ENCODE peak calls at places on chromosomes 7 and 10, in five cellular contexts. R, H, L, T and X are unnamed samples. For H3K9me3 and H3K4me1, the result is how much of the 10 kb centered on the place peaks cover.

GRCh38 chr7:145183069-145183468 is 347.2 kb upstream of the TPK1 start:
- DNase-seq in R (no peak), H (no peak), L (no peak), T (no peak), X (no peak)

GRCh38 chr10:6579193-6579903 is 728 bp downstream of the PRKCQ start:
- DNase-seq in R (no peak), H (peak), L (no peak), T (no peak), X (no peak)

GRCh38 chr7:94348142-94348541 is 46.6 kb upstream of the COL1A2 start:
- DNase-seq in R (no peak), H (no peak), L (peak), T (peak), X (no peak)

GRCh38 chr10:124568858-124569622 is 107.4 kb downstream of the LHPP start:
- DNase-seq in R (no peak), H (no peak), L (no peak), T (no peak), X (no peak)

GRCh38 chr10:16967866-16968721 is 150.9 kb upstream of the RSU1 start:
- DNase-seq in R (no peak), H (peak), L (peak), T (peak), X (no peak)

GRCh38 chr7:98294798-98295382 is 13.4 kb downstream of the BRI3 start:
- DNase-seq in R (peak), H (peak), L (no peak), T (peak), X (no peak)

GRCh38 chr7:66952343-66953043 is 31.5 kb downstream of the TMEM248 start:
- DNase-seq in R (no peak), H (peak), L (peak), T (peak), X (peak)

GRCh38 chr10:16116404-16117304 is 256.3 kb upstream of the MINDY3 start:
- DNase-seq in R (no peak), H (peak), L (no peak), T (no peak), X (no peak)

GRCh38 chr10:96851281-96851680 is 19.2 kb downstream of the LCOR start:
- DNase-seq in R (no peak), H (no peak), L (no peak), T (no peak), X (no peak)

GRCh38 chr10:132319853-132320669 is 11.9 kb upstream of the LRRC27 start:
- DNase-seq in R (no peak), H (peak), L (peak), T (peak), X (no peak)

GRCh38 chr10:93757766-93758509 is at the start of gene LGI1:
- DNase-seq in R (no peak), H (no peak), L (no peak), T (peak), X (no peak)

GRCh38 chr7:4724648-4725013 is 42.5 kb downstream of the FOXK1 start:
- DNase-seq in R (no peak), H (peak), L (peak), T (peak), X (no peak)

GRCh38 chr10:70747192-70747965 is 37.8 kb downstream of the TBATA start:
- DNase-seq in R (no peak), H (no peak), L (no peak), T (no peak), X (no peak)

GRCh38 chr7:126728967-126729366 is 523.8 kb downstream of the GRM8 start:
- DNase-seq in R (no peak), H (no peak), L (no peak), T (no peak), X (no peak)

GRCh38 chr10:69449841-69450240 is 1.4 kb upstream of the TSPAN15 start:
- DNase-seq in R (no peak), H (peak), L (no peak), T (peak), X (no peak)

GRCh38 chr7:43211276-43211675 is 98.8 kb downstream of the HECW1 start:
- DNase-seq in R (no peak), H (peak), L (no peak), T (no peak), X (no peak)

GRCh38 chr10:122391875-122392274 is 17.4 kb downstream of the PLEKHA1 start:
- DNase-seq in R (no peak), H (no peak), L (no peak), T (no peak), X (no peak)

GRCh38 chr10:110914411-110914810 is 4.6 kb downstream of the BBIP1 start:
- DNase-seq in R (no peak), H (no peak), L (peak), T (peak), X (no peak)

GRCh38 chr10:44195120-44196007 is 189.5 kb downstream of the CXCL12 start:
- DNase-seq in R (no peak), H (peak), L (peak), T (peak), X (peak)

GRCh38 chr7:99447943-99448342 is 9.2 kb downstream of the CPSF4 start:
- DNase-seq in R (no peak), H (peak), L (no peak), T (no peak), X (no peak)

GRCh38 chr10:43843331-43844101 is 194.8 kb upstream of the ZNF32 start:
- DNase-seq in R (no peak), H (no peak), L (peak), T (peak), X (peak)

GRCh38 chr7:5488286-5488878 is 64.7 kb upstream of the TNRC18 start:
- DNase-seq in R (no peak), H (no peak), L (no peak), T (no peak), X (no peak)

GRCh38 chr7:150568714-150569113 is 1.5 kb downstream of the GIMAP4 start:
- DNase-seq in R (no peak), H (no peak), L (no peak), T (no peak), X (no peak)

GRCh38 chr10:16967000-16967865 is 150.0 kb upstream of the RSU1 start:
- DNase-seq in R (no peak), H (no peak), L (peak), T (peak), X (no peak)

GRCh38 chr7:21771906-21772610 is 173.6 kb downstream of the CDCA7L start:
- DNase-seq in R (no peak), H (no peak), L (no peak), T (no peak), X (no peak)

GRCh38 chr10:18044976-18045720 is 93.4 kb downstream of the SLC39A12 start:
- DNase-seq in R (no peak), H (no peak), L (peak), T (peak), X (no peak)

GRCh38 chr10:4214912-4215311 is 429.9 kb upstream of the KLF6 start:
- DNase-seq in R (no peak), H (no peak), L (no peak), T (no peak), X (no peak)

GRCh38 chr10:132958886-132959295 is 16.5 kb upstream of the CFAP46 start:
- DNase-seq in R (peak), H (no peak), L (no peak), T (no peak), X (peak)

GRCh38 chr10:75352650-75353049 is 48.9 kb downstream of the ZNF503 start:
- DNase-seq in R (no peak), H (no peak), L (no peak), T (peak), X (no peak)

GRCh38 chr10:13276749-13277394 is 23.0 kb downstream of the PHYH start:
- DNase-seq in R (no peak), H (peak), L (no peak), T (peak), X (no peak)

GRCh38 chr7:107684287-107684686 is 23.7 kb downstream of the SLC26A4 start:
- DNase-seq in R (no peak), H (no peak), L (no peak), T (no peak), X (no peak)

GRCh38 chr7:107506683-107507339 is 37.0 kb downstream of the GPR22 start:
- DNase-seq in R (no peak), H (no peak), L (no peak), T (peak), X (no peak)

GRCh38 chr7:54885285-54885684 is 126.3 kb upstream of the SEC61G start:
- DNase-seq in R (no peak), H (no peak), L (no peak), T (peak), X (no peak)

GRCh38 chr7:118452128-118452527 is 227.6 kb downstream of the ANKRD7 start:
- DNase-seq in R (no peak), H (no peak), L (no peak), T (no peak), X (no peak)

GRCh38 chr10:31515819-31516402 is 196.9 kb downstream of the ZEB1 start:
- DNase-seq in R (no peak), H (no peak), L (no peak), T (peak), X (no peak)

GRCh38 chr10:44908071-44908709 is 2.9 kb upstream of the TMEM72 start:
- DNase-seq in R (no peak), H (no peak), L (peak), T (peak), X (no peak)

GRCh38 chr10:49079072-49079471 is 36.2 kb downstream of the VSTM4 start:
- DNase-seq in R (no peak), H (no peak), L (no peak), T (no peak), X (no peak)

GRCh38 chr10:117007080-117007479 is 2.1 kb upstream of the SHTN1 start:
- DNase-seq in R (no peak), H (peak), L (peak), T (peak), X (no peak)

GRCh38 chr7:45033261-45033930 is 33.4 kb downstream of the CCM2 start:
- DNase-seq in R (no peak), H (no peak), L (peak), T (peak), X (peak)

GRCh38 chr10:110446954-110447608 is 50.6 kb upstream of the DUSP5 start:
- DNase-seq in R (no peak), H (peak), L (peak), T (peak), X (peak)

GRCh38 chr10:3008518-3009195 is 58.7 kb upstream of the PFKP start:
- DNase-seq in R (no peak), H (no peak), L (peak), T (peak), X (no peak)
- H3K9me3 ChIP-seq in R (under half), H (under half), L (under half), T (under half), X (under half)

DNA sequence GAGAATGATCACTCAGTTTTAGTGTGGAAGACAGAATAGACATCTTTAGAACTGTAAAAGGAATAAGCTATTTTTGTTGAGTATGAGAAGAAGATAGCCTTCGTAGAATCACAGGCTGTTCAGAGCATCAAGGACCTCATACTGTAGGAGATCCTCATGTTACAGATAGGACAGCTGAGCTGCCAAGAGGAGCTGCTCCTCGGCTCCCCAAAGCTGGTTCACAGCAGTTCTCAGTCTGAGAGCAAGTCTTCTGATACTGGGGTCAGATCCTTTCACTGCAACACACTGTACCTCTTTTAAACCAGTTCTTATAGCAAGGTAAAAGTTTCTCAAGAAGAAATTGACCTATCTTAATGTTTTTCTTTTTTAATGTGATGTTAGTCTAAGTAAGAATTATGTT is 17.1 kb downstream of the CCNY start:
- DNase-seq in R (no peak), H (no peak), L (no peak), T (no peak), X (no peak)
- H3K4me1 ChIP-seq in R (under half), H (under half), L (under half), T (under half), X (under half)

GRCh38 chr7:156055206-156055822 is 243.1 kb upstream of the SHH start:
- DNase-seq in R (no peak), H (peak), L (no peak), T (no peak), X (no peak)
- H3K9me3 ChIP-seq in R (under half), H (under half), L (under half), T (under half), X (under half)

GRCh38 chr7:26555971-26556830 is 264.5 kb downstream of the SNX10 start:
- DNase-seq in R (no peak), H (no peak), L (no peak), T (no peak), X (no peak)
- H3K4me1 ChIP-seq in R (under half), H (under half), L (under half), T (under half), X (under half)

GRCh38 chr7:63106506-63107388 is 891.9 kb upstream of the ZNF722 start:
- DNase-seq in R (peak), H (no peak), L (no peak), T (no peak), X (no peak)

GRCh38 chr7:63105978-63106377 is 892.7 kb upstream of the ZNF722 start:
- DNase-seq in R (no peak), H (no peak), L (no peak), T (no peak), X (no peak)

DNA sequence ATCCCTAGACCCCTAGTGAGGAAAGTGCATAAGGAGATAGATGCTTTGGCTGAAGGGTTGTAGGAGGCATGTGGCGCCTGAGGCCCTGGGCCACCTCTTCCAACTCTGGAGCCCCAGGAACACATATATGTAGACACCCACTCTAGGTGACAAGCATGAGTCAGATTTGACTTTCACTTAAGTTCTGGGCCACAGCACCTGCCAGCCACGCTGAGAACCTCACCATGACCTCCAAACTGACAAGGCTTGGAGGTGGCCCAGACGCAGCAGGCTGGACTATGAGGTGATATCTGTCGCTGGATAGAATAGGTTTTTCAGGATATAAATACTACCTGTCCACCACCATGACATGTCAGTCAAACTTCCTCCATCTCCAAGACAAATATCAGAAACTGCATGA is 894.0 kb upstream of the ZNF722 start:
- DNase-seq in R (no peak), H (no peak), L (no peak), T (no peak), X (no peak)
- H3K9me3 ChIP-seq in R (under half), H (under half), L (under half), T (under half), X (under half)

GRCh38 chr7:131052285-131052942 is 275.3 kb upstream of the MKLN1 start:
- DNase-seq in R (no peak), H (no peak), L (no peak), T (no peak), X (no peak)

GRCh38 chr7:131056007-131056406 is 271.7 kb upstream of the MKLN1 start:
- DNase-seq in R (no peak), H (no peak), L (no peak), T (no peak), X (no peak)

GRCh38 chr7:131057524-131058065 is 270.1 kb upstream of the MKLN1 start:
- DNase-seq in R (no peak), H (no peak), L (no peak), T (no peak), X (no peak)

GRCh38 chr7:131061158-131061557 is 266.5 kb upstream of the MKLN1 start:
- DNase-seq in R (no peak), H (no peak), L (no peak), T (no peak), X (no peak)

GRCh38 chr7:131057015-131057518 is 270.6 kb upstream of the MKLN1 start:
- DNase-seq in R (no peak), H (no peak), L (peak), T (peak), X (no peak)
- H3K4me1 ChIP-seq in R (half or more), H (under half), L (under half), T (under half), X (under half)

GRCh38 chr7:268991-269390 is 21.0 kb upstream of the FOXL3 start:
- DNase-seq in R (no peak), H (no peak), L (no peak), T (no peak), X (no peak)
- H3K9me3 ChIP-seq in R (under half), H (under half), L (under half), T (under half), X (under half)

DNA sequence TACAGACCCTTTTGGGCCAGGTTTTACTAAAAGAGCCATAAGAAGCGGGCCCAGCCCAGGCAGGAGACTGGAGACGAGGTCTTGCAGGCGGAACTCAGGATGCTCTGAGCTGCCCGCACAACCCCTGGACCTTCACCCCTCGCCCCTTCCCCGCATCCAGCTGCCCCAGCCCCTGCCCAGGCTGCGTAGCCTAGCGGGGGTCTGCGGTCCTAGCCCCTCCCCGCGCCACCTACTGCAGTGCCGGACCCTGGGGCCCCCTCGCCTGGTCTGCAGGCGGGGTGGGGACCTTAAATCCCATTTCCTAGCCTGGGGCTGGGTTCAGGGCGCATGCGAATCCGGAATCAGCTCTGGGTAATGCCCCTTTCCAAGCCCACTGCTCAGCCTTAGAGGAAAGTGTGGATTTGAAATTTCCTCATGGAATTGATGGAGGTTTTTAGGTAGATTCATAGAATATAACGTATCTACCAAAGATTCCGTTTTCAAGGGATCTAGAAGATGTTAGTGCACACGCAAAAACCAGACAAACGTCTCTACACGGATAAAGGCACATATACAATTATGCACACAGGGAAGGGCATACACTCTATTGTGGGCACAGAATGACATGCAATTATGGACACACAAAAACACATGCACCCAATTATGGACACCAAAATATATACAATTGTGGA is 568 bp upstream of the HOXA3 start:
- DNase-seq in R (peak), H (no peak), L (no peak), T (no peak), X (no peak)
- H3K4me1 ChIP-seq in R (half or more), H (under half), L (under half), T (under half), X (half or more)

GRCh38 chr7:130852867-130853266 is 118.9 kb upstream of the KLF14 start:
- DNase-seq in R (no peak), H (no peak), L (no peak), T (no peak), X (no peak)

GRCh38 chr7:130854481-130854880 is 120.5 kb upstream of the KLF14 start:
- DNase-seq in R (no peak), H (no peak), L (no peak), T (no peak), X (no peak)

GRCh38 chr7:130850960-130851359 is 117.0 kb upstream of the KLF14 start:
- DNase-seq in R (no peak), H (no peak), L (no peak), T (no peak), X (no peak)

GRCh38 chr7:130853503-130854279 is 119.7 kb upstream of the KLF14 start:
- DNase-seq in R (no peak), H (peak), L (peak), T (peak), X (no peak)

GRCh38 chr7:130856866-130857265 is 122.9 kb upstream of the KLF14 start:
- DNase-seq in R (no peak), H (no peak), L (no peak), T (no peak), X (no peak)
- H3K9me3 ChIP-seq in R (under half), H (half or more), L (under half), T (under half), X (under half)

GRCh38 chr7:30176463-30177090 is 41.8 kb downstream of the MTURN start:
- DNase-seq in R (no peak), H (no peak), L (no peak), T (no peak), X (no peak)
- H3K4me1 ChIP-seq in R (under half), H (under half), L (under half), T (under half), X (half or more)